ENCODE peak calls at places on chromosome 22, in eight cellular contexts. V is sigmoid colon, W is lung, B is ovary, H is keratinocyte, J is tibial artery, P is uterus, S is pancreas. X is an unnamed sample. For H3K36me3, the result is how much of the 10 kb centered on the place peaks cover.

GRCh38 chr22:50199836-50200332 is 927 bp upstream of the SELENOO start:
- DNase-seq in V (no peak), S (peak), H (no peak), B (peak), J (no peak), P (no peak), W (no peak), X (no peak)

GRCh38 chr22:50105529-50106100 is 15.8 kb downstream of the MOV10L1 start:
- DNase-seq in H (no peak), B (no peak), P (no peak), W (no peak), J (no peak), S (no peak), V (no peak), X (peak)

GRCh38 chr22:39311592-39312400 is 7.6 kb downstream of the RPL3 start:
- DNase-seq in W (no peak), V (no peak), S (no peak), H (no peak), P (no peak), B (no peak), J (no peak), X (no peak)

GRCh38 chr22:29704528-29705285 is 15.1 kb upstream of the CABP7 start:
- DNase-seq in J (no peak), V (peak), P (no peak), W (no peak), B (no peak), H (no peak), S (no peak), X (peak)

GRCh38 chr22:19994851-19995610 is 21.6 kb downstream of the ARVCF start:
- DNase-seq in S (peak), J (no peak), W (no peak), B (no peak), V (no peak), H (no peak), P (no peak), X (no peak)

GRCh38 chr22:27801197-27801615 is 350 bp downstream of the MN1 start:
- DNase-seq in J (no peak), B (peak), H (no peak), S (no peak), V (no peak), W (no peak), P (no peak), X (no peak)

GRCh38 chr22:32985899-32986772 is 72.0 kb downstream of the SYN3 start:
- DNase-seq in J (peak), H (no peak), W (peak), V (peak), B (peak), S (peak), P (peak), X (peak)

GRCh38 chr22:46735747-46736608 is 2.1 kb downstream of the CERK start:
- DNase-seq in V (no peak), H (no peak), B (no peak), P (no peak), J (no peak), S (no peak), W (no peak), X (no peak)

GRCh38 chr22:50599816-50600454 is 658 bp upstream of the MAPK8IP2 start:
- DNase-seq in W (no peak), H (no peak), V (peak), B (peak), J (no peak), P (peak), S (peak), X (no peak)

GRCh38 chr22:39422721-39423120 is 23.1 kb downstream of the TAB1 start:
- DNase-seq in S (no peak), J (no peak), B (no peak), V (no peak), H (no peak), W (no peak), P (no peak), X (no peak)

GRCh38 chr22:50272103-50272782 is 2.1 kb upstream of the MAPK11 start:
- DNase-seq in W (no peak), S (no peak), J (no peak), P (no peak), H (no peak), V (no peak), B (no peak), X (no peak)

GRCh38 chr22:38657248-38657909 is 941 bp downstream of the CBY1 start:
- DNase-seq in V (no peak), H (no peak), J (no peak), S (peak), W (no peak), P (no peak), B (no peak), X (no peak)

GRCh38 chr22:23892130-23892529 is 2.1 kb upstream of the MIF start:
- DNase-seq in W (no peak), H (no peak), S (no peak), V (no peak), P (no peak), J (no peak), B (no peak), X (no peak)

GRCh38 chr22:24060375-24060788 is 49.3 kb downstream of the CABIN1 start:
- DNase-seq in P (no peak), H (no peak), B (no peak), W (no peak), J (no peak), V (no peak), S (no peak), X (peak)

GRCh38 chr22:25482868-25483639 is 81.4 kb upstream of the GRK3 start:
- DNase-seq in J (no peak), B (no peak), H (no peak), W (no peak), V (no peak), S (peak), P (no peak), X (peak)

GRCh38 chr22:48440176-48440575 is 1387.5 kb downstream of the BRD1 start:
- DNase-seq in H (no peak), V (no peak), J (no peak), B (no peak), W (no peak), S (no peak), P (no peak), X (no peak)

GRCh38 chr22:40462195-40462988 is 92.0 kb downstream of the SGSM3 start:
- DNase-seq in H (no peak), P (no peak), V (no peak), W (no peak), B (no peak), S (no peak), J (no peak), X (no peak)

GRCh38 chr22:46829140-46829891 is 66.9 kb downstream of the TBC1D22A start:
- DNase-seq in H (peak), P (no peak), J (no peak), W (no peak), B (no peak), S (no peak), V (no peak), X (no peak)

GRCh38 chr22:39601180-39601535 is 30.6 kb downstream of the CACNA1I start:
- DNase-seq in V (no peak), P (no peak), B (no peak), S (no peak), J (no peak), H (no peak), W (no peak), X (no peak)

GRCh38 chr22:19663286-19663815 is 51.0 kb upstream of the SEPTIN5 start:
- DNase-seq in S (peak), P (no peak), W (no peak), B (peak), H (no peak), J (peak), V (no peak), X (no peak)

GRCh38 chr22:49206281-49206680 is 621.4 kb downstream of the BRD1 start:
- DNase-seq in V (peak), P (peak), B (peak), S (no peak), W (no peak), J (peak), H (no peak), X (no peak)

GRCh38 chr22:48846200-48846599 is 981.5 kb downstream of the BRD1 start:
- DNase-seq in H (no peak), S (no peak), B (no peak), V (no peak), J (no peak), P (no peak), W (no peak), X (no peak)

GRCh38 chr22:21635771-21636510 is 3.4 kb downstream of the CCDC116 start:
- DNase-seq in J (no peak), S (no peak), P (no peak), W (no peak), B (no peak), V (no peak), H (no peak), X (no peak)

GRCh38 chr22:29476116-29476515 is 3.9 kb upstream of the NEFH start:
- DNase-seq in S (no peak), P (no peak), V (no peak), B (no peak), J (no peak), H (no peak), W (no peak), X (no peak)

GRCh38 chr22:30943368-30943767 is 25.2 kb downstream of the MORC2 start:
- DNase-seq in W (no peak), H (no peak), V (no peak), J (no peak), S (no peak), P (no peak), B (no peak), X (no peak)

GRCh38 chr22:39090426-39091064 is 6.5 kb upstream of the APOBEC3H start:
- DNase-seq in V (no peak), S (no peak), H (peak), B (no peak), P (no peak), W (no peak), J (no peak), X (no peak)

GRCh38 chr22:31217890-31218287 is 5.8 kb downstream of the LIMK2 start:
- DNase-seq in V (no peak), B (no peak), S (no peak), J (no peak), W (no peak), P (no peak), H (no peak), X (no peak)

GRCh38 chr22:19962909-19963806 is 21.5 kb upstream of the TXNRD2 start:
- DNase-seq in J (no peak), P (no peak), B (no peak), W (peak), H (peak), S (peak), V (no peak), X (peak)

GRCh38 chr22:24433868-24434471 is 6.6 kb downstream of the ADORA2A start:
- DNase-seq in S (no peak), W (no peak), V (peak), P (no peak), J (peak), B (no peak), H (no peak), X (no peak)

GRCh38 chr22:39179841-39180335 is 27.4 kb upstream of the CBX7 start:
- DNase-seq in W (no peak), B (no peak), H (no peak), P (no peak), V (no peak), J (peak), S (no peak), X (no peak)

GRCh38 chr22:39800790-39801540 is 92.6 kb downstream of the ENTHD1 start:
- DNase-seq in V (no peak), J (no peak), S (no peak), B (no peak), H (no peak), W (no peak), P (no peak), X (no peak)

DNA sequence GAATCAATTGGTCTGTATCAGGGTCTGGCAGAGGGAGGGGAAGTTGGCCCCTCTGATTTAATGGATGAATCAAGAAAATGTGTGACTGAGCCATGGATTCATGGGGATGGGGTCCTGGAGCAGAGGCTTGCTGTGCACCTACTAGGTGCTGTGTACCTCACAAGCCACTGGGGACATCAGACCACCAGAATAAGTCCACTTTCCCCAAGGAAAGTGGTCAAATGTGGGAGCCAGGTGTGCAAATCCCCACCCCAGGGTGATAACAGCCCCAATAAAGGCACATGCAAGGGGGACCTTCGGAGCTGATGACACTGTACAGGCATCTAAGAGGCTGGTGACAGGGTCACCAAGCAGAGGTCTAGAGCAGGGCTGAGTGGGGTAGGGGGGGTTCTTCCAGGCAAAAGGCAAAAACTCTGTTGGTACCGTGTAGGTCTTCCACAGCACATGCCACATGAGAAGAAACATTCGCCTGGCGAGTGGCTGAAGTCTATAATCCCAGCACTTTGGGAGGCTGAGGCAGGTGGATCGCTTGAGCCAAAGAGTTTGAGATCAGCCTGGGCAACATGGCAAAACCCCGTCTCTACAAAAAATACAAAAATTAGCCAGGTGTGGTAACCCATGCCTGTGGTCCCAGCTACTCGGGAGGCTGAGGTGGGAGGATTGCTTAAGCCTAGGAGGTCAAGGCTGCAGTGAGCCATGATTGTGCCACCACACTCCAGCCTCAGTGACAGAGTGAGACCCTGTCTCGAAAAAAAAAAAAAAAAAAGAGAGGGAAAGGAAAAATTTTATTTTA is 28.8 kb downstream of the TXN2 start:
- DNase-seq in H (no peak), P (no peak), S (no peak), B (no peak), J (no peak), V (no peak), W (no peak), X (no peak)
- H3K4me3 ChIP-seq in H (no peak), P (no peak), S (no peak), B (no peak), J (no peak), V (no peak), W (no peak), X (no peak)

DNA sequence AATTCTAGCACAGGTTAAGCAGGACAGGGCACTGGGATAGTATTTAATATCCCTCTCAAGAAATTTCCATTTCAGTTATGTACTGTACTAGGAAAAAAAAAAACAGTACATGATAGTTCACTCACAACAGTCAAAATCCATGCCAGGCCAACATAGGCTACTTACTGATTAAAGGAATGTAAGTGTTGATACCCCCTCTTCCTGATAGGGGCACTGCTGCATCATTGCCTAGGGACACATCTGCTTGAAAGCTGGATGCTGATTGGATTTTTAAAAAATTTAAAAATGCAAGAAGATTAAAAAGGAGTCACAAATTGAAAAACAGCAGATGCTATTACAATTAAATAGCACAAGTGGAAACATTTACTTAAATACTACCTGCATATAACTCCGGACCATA is 43.4 kb downstream of the APOL5 start:
- DNase-seq in P (no peak), H (no peak), W (no peak), B (no peak), J (no peak), S (no peak), V (no peak), X (no peak)
- H3K36me3 ChIP-seq in P (under half), H (under half), W (under half), B (under half), J (under half), S (under half), V (half or more), X (under half)

GRCh38 chr22:42939451-42939881 is 75.5 kb downstream of the PACSIN2 start:
- DNase-seq in P (no peak), V (no peak), W (no peak), J (no peak), B (no peak), H (no peak), S (no peak), X (no peak)
- H3K27ac ChIP-seq in P (peak), V (peak), W (peak), J (peak), B (no peak), H (peak), S (peak), X (peak)

DNA sequence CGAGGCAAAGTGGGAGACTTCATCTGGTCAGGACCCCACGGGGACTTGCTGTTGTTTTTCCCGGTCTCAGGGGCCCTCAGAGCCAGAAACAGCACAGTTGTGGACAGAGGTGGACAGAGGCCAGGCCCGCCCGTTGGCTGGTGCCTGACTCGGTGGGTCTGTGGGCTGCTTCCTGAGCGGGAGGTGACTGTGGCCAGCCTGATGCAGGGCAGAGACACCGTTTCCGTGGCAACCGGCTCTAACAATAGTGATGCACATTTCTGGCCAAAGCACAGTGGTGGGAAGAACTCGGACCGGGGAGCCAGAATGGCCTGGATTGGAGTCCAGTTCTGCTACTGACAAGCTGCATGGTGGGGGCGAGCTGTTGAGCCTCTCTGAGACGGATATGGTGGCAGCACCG is 58.7 kb upstream of the ATXN10 start:
- DNase-seq in B (no peak), V (no peak), W (no peak), J (no peak), S (no peak), P (no peak), H (no peak), X (no peak)
- H3K4me3 ChIP-seq in B (no peak), V (no peak), W (no peak), J (no peak), S (no peak), P (no peak), H (peak), X (no peak)

GRCh38 chr22:41920271-41920976 is 5.5 kb upstream of the SHISA8 start:
- DNase-seq in W (no peak), P (no peak), S (no peak), V (no peak), J (no peak), B (no peak), H (no peak), X (no peak)
- H3K36me3 ChIP-seq in W (under half), P (under half), S (under half), V (under half), J (under half), B (under half), H (under half), X (under half)